ENCODE peak calls at places on chromosome 2, in seven cellular contexts. Q, H, B, P, X, F and W are unnamed samples.

GRCh38 chr2:159201321-159202063 is 85.0 kb downstream of the WDSUB1 start:
- DNase-seq in Q (peak; percentile 52), H (peak; percentile 21), B (no peak), P (peak; percentile 78), X (peak; percentile 40), F (no peak), W (peak; percentile 69)

GRCh38 chr2:159798376-159798724 is 342 bp upstream of the CD302 start:
- DNase-seq in Q (no peak), H (no peak), B (no peak), P (no peak), X (no peak), F (no peak), W (no peak)

GRCh38 chr2:69594341-69594740 is 49.2 kb downstream of the AAK1 start:
- DNase-seq in Q (peak; percentile 31), H (no peak), B (no peak), P (peak; percentile 51), X (peak; percentile 57), F (no peak), W (peak; percentile 67)

GRCh38 chr2:66481100-66481549 is 46.2 kb downstream of the MEIS1 start:
- DNase-seq in Q (peak; percentile 86), H (no peak), B (no peak), P (peak; percentile 84), X (peak; percentile 88), F (no peak), W (peak; percentile 43)

GRCh38 chr2:100625731-100626130 is 62.9 kb downstream of the PDCL3 start:
- DNase-seq in Q (no peak), H (no peak), B (no peak), P (no peak), X (no peak), F (no peak), W (no peak)

GRCh38 chr2:54483426-54483825 is 27.3 kb downstream of the SPTBN1 start:
- DNase-seq in Q (no peak), H (no peak), B (no peak), P (no peak), X (no peak), F (no peak), W (peak; percentile 53)

GRCh38 chr2:117942958-117943672 is 70.8 kb downstream of the CCDC93 start:
- DNase-seq in Q (no peak), H (no peak), B (no peak), P (peak; percentile 79), X (no peak), F (no peak), W (no peak)

GRCh38 chr2:176646033-176646615 is 376.9 kb downstream of the MTX2 start:
- DNase-seq in Q (no peak), H (no peak), B (no peak), P (no peak), X (no peak), F (no peak), W (no peak)

GRCh38 chr2:138724296-138724695 is 55.9 kb downstream of the NXPH2 start:
- DNase-seq in Q (no peak), H (no peak), B (no peak), P (no peak), X (no peak), F (no peak), W (no peak)

GRCh38 chr2:19674051-19675002 is 227.5 kb downstream of the TTC32 start:
- DNase-seq in Q (no peak), H (no peak), B (no peak), P (no peak), X (no peak), F (no peak), W (no peak)

GRCh38 chr2:168030862-168031624 is 216.4 kb downstream of the STK39 start:
- DNase-seq in Q (peak; percentile 50), H (no peak), B (no peak), P (peak; percentile 95), X (peak; percentile 20), F (no peak), W (peak; percentile 93)

GRCh38 chr2:71607490-71607889 is 154.1 kb downstream of the DYSF start:
- DNase-seq in Q (no peak), H (no peak), B (no peak), P (no peak), X (no peak), F (peak; percentile 46), W (no peak)

GRCh38 chr2:55861733-55862132 is 61.8 kb downstream of the EFEMP1 start:
- DNase-seq in Q (no peak), H (no peak), B (no peak), P (peak; percentile 31), X (peak; percentile 66), F (no peak), W (peak; percentile 73)

GRCh38 chr2:233602076-233602475 is 15.4 kb upstream of the UGT1A8 start:
- DNase-seq in Q (no peak), H (no peak), B (no peak), P (no peak), X (no peak), F (no peak), W (no peak)

GRCh38 chr2:216339456-216340279 is 32.6 kb downstream of the MARCHF4 start:
- DNase-seq in Q (peak; percentile 94), H (no peak), B (no peak), P (peak; percentile 81), X (peak; percentile 83), F (no peak), W (peak; percentile 63)

DNA sequence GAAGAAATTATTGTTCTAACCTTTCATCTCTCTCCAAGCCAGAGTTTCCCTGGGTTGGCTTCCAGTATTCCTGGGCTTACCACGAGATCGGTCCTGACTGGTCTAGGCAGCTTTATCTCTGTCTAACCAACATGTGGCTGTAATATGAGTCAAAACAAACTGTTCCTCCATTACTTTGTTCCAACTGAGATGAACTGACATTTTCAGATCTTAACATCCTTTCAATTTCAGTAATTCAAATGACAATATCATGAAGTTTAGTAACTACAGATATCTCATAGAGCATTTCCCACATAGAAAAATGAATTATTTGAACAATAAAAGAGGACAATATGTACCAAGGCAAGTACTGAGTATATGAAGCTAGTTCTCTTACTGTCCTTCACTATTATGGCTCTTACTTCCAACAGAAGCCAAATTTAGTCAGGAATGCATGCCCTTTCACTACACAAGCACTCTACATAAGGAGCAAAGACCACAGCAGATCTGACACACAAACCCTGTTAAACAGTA is 15.5 kb downstream of the SLC25A12 start:
- DNase-seq in Q (peak; percentile 90), H (no peak), B (no peak), P (peak; percentile 73), X (peak; percentile 90), F (peak; percentile 66), W (peak; percentile 96)
- H3K4me3 ChIP-seq in Q (no peak overlapping the region), H (no peak overlapping the region), B (no peak overlapping the region), P (no peak overlapping the region), X (peak overlapping the region; percentile 1), F (no peak overlapping the region), W (no peak overlapping the region)

GRCh38 chr2:43225093-43225787 is 1.2 kb downstream of the ZFP36L2 start:
- DNase-seq in Q (peak; percentile 84), H (peak; percentile 74), B (peak; percentile 65), P (peak; percentile 64), X (peak; percentile 83), F (no peak), W (peak; percentile 84)

GRCh38 chr2:43226955-43227829 is 786 bp upstream of the ZFP36L2 start:
- DNase-seq in Q (peak; percentile 84), H (peak; percentile 73), B (peak; percentile 95), P (peak; percentile 68), X (peak; percentile 93), F (peak; percentile 97), W (peak; percentile 87)

GRCh38 chr2:43227830-43228280 is 1.4 kb upstream of the ZFP36L2 start:
- DNase-seq in Q (no peak), H (no peak), B (no peak), P (peak; percentile 46), X (no peak), F (no peak), W (no peak)

GRCh38 chr2:43225788-43226557 is 433 bp downstream of the ZFP36L2 start:
- DNase-seq in Q (peak; percentile 82), H (peak; percentile 67), B (peak; percentile 71), P (peak; percentile 68), X (no peak), F (no peak), W (peak; percentile 84)

DNA sequence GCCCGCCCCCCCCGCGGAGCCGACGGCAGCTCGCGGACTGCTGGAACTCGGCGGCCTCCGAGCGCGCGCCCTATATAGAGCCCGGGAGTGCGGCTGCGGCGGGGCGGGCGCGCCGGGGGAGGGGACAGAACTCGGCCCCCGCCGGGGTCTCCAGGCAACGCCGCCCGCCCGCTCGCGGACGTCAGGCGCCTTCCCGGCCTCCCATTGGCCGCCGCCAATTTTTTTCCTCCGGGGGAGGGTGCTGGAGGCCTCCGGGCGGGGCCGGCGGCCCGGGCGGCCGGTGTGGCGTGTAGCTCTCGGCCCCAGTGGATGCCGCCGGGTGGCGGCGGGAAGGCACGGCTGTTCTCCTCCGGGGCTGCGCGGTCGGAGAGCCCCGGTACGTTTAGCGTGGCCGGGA is at the start of gene ZFP36L2:
- DNase-seq in Q (peak; percentile 94), H (peak; percentile 94), B (peak; percentile 95), P (peak; percentile 93), X (peak; percentile 98), F (peak; percentile 97), W (peak; percentile 97)
- TF ChIP-seq CTCF in Q (no peak), H (no peak), B (no peak), P (peak; percentile 19), X (peak; percentile 8), F (no peak), W (no peak)

DNA sequence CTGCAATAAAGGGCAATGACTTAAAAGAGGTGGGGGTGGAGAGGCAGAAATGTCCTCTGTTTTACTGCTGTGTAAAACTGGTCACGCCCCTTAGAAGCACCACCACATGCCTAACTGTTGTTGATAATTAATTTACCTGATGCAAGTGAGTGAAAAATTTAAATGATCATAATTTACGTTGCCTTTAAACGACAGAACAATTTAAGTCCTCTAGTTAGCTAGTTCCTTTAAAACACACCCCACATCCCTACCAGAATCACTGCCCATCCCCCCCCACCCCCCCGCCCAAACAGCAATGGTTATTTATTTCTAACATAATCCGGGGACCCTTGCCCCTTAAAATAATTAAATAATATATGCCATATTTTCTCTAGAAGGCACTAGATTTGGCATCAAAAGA is 657 bp upstream of the PPIG start:
- DNase-seq in Q (no peak), H (no peak), B (no peak), P (no peak), X (no peak), F (no peak), W (no peak)
- H3K4me3 ChIP-seq in Q (no peak overlapping the region), H (no peak overlapping the region), B (no peak overlapping the region), P (no peak overlapping the region), X (no peak overlapping the region), F (no peak overlapping the region), W (no peak overlapping the region)

DNA sequence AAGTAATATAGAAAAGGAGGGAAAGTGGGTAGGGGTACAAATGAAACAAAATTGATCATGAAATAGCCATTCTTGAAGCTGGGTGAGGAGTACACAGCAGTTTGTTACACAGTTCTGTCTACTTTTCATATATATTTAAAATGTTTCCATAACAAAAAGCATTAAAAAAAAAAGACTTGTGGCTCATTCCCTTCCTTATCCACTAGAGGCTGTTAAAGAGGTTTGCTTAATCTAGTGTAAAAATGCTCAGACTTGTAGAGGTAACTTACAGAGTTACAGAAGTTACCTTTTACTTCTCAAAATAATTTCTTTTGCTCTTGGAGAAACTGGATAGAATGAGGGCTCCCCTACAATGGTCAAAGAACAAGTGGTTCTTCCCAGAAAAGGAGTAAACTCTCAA is 8.1 kb upstream of the WIPF1 start:
- DNase-seq in Q (peak; percentile 68), H (no peak), B (no peak), P (peak; percentile 59), X (peak; percentile 60), F (no peak), W (peak; percentile 76)
- TF ChIP-seq CTCF in Q (peak; percentile 88), H (peak; percentile 72), B (no peak), P (peak; percentile 61), X (peak; percentile 70), F (no peak), W (peak; percentile 68)